ENCODE peak calls at places on chromosome 10, in nine cellular contexts. O, M, L, Z, X, Q, P, K and J are unnamed samples.

GRCh38 chr10:78533093-78533492 is 499.4 kb downstream of the RPS24 start:
- DNase-seq in O (no peak), M (no peak), L (peak; percentile 32), Z (no peak), X (no peak), Q (no peak), P (no peak), K (no peak), J (no peak)

GRCh38 chr10:97540669-97541500 is 31.7 kb upstream of the ANKRD2 start:
- DNase-seq in O (no peak), M (no peak), L (no peak), Z (no peak), X (peak; percentile 52), Q (no peak), P (no peak), K (no peak), J (peak; percentile 57)

GRCh38 chr10:46525824-46526681 is 30.4 kb downstream of the GPRIN2 start:
- DNase-seq in O (no peak), M (no peak), L (no peak), Z (peak; percentile 5), X (no peak), Q (peak; percentile 17), P (no peak), K (no peak), J (peak; percentile 4)

GRCh38 chr10:102642553-102643345 is 1.5 kb upstream of the TRIM8 start:
- DNase-seq in O (peak; percentile 43), M (peak; percentile 76), L (peak; percentile 66), Z (peak; percentile 75), X (peak; percentile 73), Q (no peak), P (no peak), K (no peak), J (peak; percentile 68)

GRCh38 chr10:75015440-75015839 is 96.0 kb upstream of the SAMD8 start:
- DNase-seq in O (no peak), M (no peak), L (no peak), Z (no peak), X (no peak), Q (no peak), P (no peak), K (no peak), J (no peak)

GRCh38 chr10:47346572-47347302 is 1.4 kb upstream of the RBP3 start:
- DNase-seq in O (peak; percentile 15), M (no peak), L (no peak), Z (no peak), X (no peak), Q (no peak), P (no peak), K (peak; percentile 20), J (no peak)

GRCh38 chr10:22252286-22252800 is 34.5 kb upstream of the EBLN1 start:
- DNase-seq in O (no peak), M (peak; percentile 57), L (peak; percentile 49), Z (peak; percentile 36), X (peak; percentile 77), Q (peak; percentile 60), P (no peak), K (no peak), J (peak; percentile 71)

GRCh38 chr10:97412891-97413304 is 11.8 kb upstream of the RRP12 start:
- DNase-seq in O (no peak), M (no peak), L (no peak), Z (no peak), X (no peak), Q (no peak), P (no peak), K (no peak), J (no peak)

GRCh38 chr10:86899670-86900276 is 57.6 kb downstream of the MMRN2 start:
- DNase-seq in O (peak; percentile 14), M (peak; percentile 75), L (peak; percentile 52), Z (peak; percentile 73), X (peak; percentile 63), Q (peak; percentile 56), P (peak; percentile 56), K (peak; percentile 52), J (peak; percentile 60)

GRCh38 chr10:79414714-79415113 is 30.7 kb downstream of the ZCCHC24 start:
- DNase-seq in O (no peak), M (no peak), L (no peak), Z (no peak), X (no peak), Q (no peak), P (no peak), K (no peak), J (peak; percentile 4)

GRCh38 chr10:103835121-103836045 is 20.0 kb downstream of the SH3PXD2A start:
- DNase-seq in O (no peak), M (no peak), L (no peak), Z (no peak), X (peak; percentile 86), Q (no peak), P (no peak), K (no peak), J (peak; percentile 85)

GRCh38 chr10:68955414-68955785 is 570 bp upstream of the DDX21 start:
- DNase-seq in O (peak; percentile 67), M (peak; percentile 54), L (no peak), Z (no peak), X (no peak), Q (no peak), P (no peak), K (no peak), J (no peak)

GRCh38 chr10:112991888-112992491 is 41.9 kb downstream of the TCF7L2 start:
- DNase-seq in O (no peak), M (no peak), L (no peak), Z (no peak), X (no peak), Q (peak; percentile 65), P (no peak), K (no peak), J (no peak)

GRCh38 chr10:17375936-17376584 is 78.3 kb downstream of the ST8SIA6 start:
- DNase-seq in O (no peak), M (peak; percentile 15), L (no peak), Z (no peak), X (no peak), Q (no peak), P (no peak), K (peak; percentile 14), J (no peak)

GRCh38 chr10:62990126-62990525 is 143.0 kb upstream of the NRBF2 start:
- DNase-seq in O (no peak), M (no peak), L (no peak), Z (no peak), X (no peak), Q (no peak), P (no peak), K (no peak), J (no peak)

GRCh38 chr10:75569506-75569905 is 138.1 kb downstream of the LRMDA start:
- DNase-seq in O (no peak), M (no peak), L (no peak), Z (no peak), X (no peak), Q (no peak), P (no peak), K (no peak), J (no peak)

GRCh38 chr10:118793545-118793944 is 38.8 kb upstream of the CACUL1 start:
- DNase-seq in O (no peak), M (no peak), L (peak; percentile 64), Z (no peak), X (no peak), Q (no peak), P (no peak), K (no peak), J (no peak)

GRCh38 chr10:8416192-8416701 is 361.8 kb downstream of the GATA3 start:
- DNase-seq in O (no peak), M (no peak), L (no peak), Z (no peak), X (no peak), Q (no peak), P (peak; percentile 24), K (no peak), J (no peak)

GRCh38 chr10:70559861-70560260 is 42.7 kb downstream of the PRF1 start:
- DNase-seq in O (no peak), M (no peak), L (no peak), Z (no peak), X (no peak), Q (no peak), P (no peak), K (no peak), J (no peak)

GRCh38 chr10:74640134-74640533 is 186.3 kb upstream of the KAT6B start:
- DNase-seq in O (peak; percentile 68), M (peak; percentile 70), L (no peak), Z (no peak), X (no peak), Q (no peak), P (no peak), K (peak; percentile 49), J (no peak)

GRCh38 chr10:95305606-95306385 is 15.0 kb upstream of the PDLIM1 start:
- DNase-seq in O (no peak), M (no peak), L (no peak), Z (no peak), X (no peak), Q (no peak), P (no peak), K (no peak), J (no peak)

GRCh38 chr10:93993782-93994668 is at the start of gene PLCE1:
- DNase-seq in O (peak; percentile 37), M (peak; percentile 80), L (peak; percentile 55), Z (peak; percentile 72), X (peak; percentile 40), Q (no peak), P (peak; percentile 60), K (no peak), J (peak; percentile 60)

GRCh38 chr10:132423966-132424847 is 27.2 kb downstream of the PWWP2B start:
- DNase-seq in O (no peak), M (no peak), L (no peak), Z (no peak), X (no peak), Q (no peak), P (no peak), K (no peak), J (no peak)

GRCh38 chr10:59047957-59048618 is 128.4 kb upstream of the PHYHIPL start:
- DNase-seq in O (no peak), M (no peak), L (no peak), Z (no peak), X (no peak), Q (no peak), P (peak; percentile 10), K (no peak), J (no peak)

GRCh38 chr10:47366731-47367460 is 17.2 kb downstream of the ZNF488 start:
- DNase-seq in O (no peak), M (no peak), L (no peak), Z (no peak), X (no peak), Q (peak; percentile 22), P (no peak), K (no peak), J (no peak)

GRCh38 chr10:76432274-76433012 is 1001.0 kb downstream of the LRMDA start:
- DNase-seq in O (no peak), M (no peak), L (peak; percentile 53), Z (no peak), X (peak; percentile 57), Q (no peak), P (no peak), K (peak; percentile 66), J (peak; percentile 48)

GRCh38 chr10:95443636-95444035 is 117.5 kb downstream of the SORBS1 start:
- DNase-seq in O (no peak), M (no peak), L (no peak), Z (no peak), X (no peak), Q (no peak), P (no peak), K (no peak), J (no peak)